ENCODE peak calls at places on chromosomes 1 and 21, in seven cellular contexts. A is esophagus squamous epithelium, F is GM12891, N is sigmoid colon, W is tibial nerve, E is testis, Z is GM12878. P is an unnamed sample.

GRCh38 chr1:155022136-155022926 is 11.2 kb downstream of the DCST2 start:
- DNase-seq in A (no peak), W (no peak), E (no peak), N (no peak), Z (no peak), F (no peak), P (no peak)

GRCh38 chr1:110529011-110529410 is 10.0 kb upstream of the KCNA10 start:
- DNase-seq in Z (no peak), E (no peak), N (no peak), F (no peak), A (no peak), W (no peak), P (no peak)

GRCh38 chr1:234629026-234629425 is 19.0 kb upstream of the IRF2BP2 start:
- DNase-seq in F (no peak), W (no peak), N (no peak), Z (no peak), A (no peak), E (no peak), P (no peak)

GRCh38 chr1:209790286-209791193 is 6.2 kb upstream of the C1orf74 start:
- DNase-seq in N (no peak), E (no peak), Z (no peak), A (no peak), W (no peak), F (no peak), P (no peak)

GRCh38 chr1:180643693-180644092 is 11.9 kb downstream of the XPR1 start:
- DNase-seq in E (peak), W (no peak), Z (no peak), A (no peak), N (no peak), F (no peak), P (no peak)

GRCh38 chr1:198876371-198876871 is 237.6 kb downstream of the PTPRC start:
- DNase-seq in W (no peak), N (no peak), Z (no peak), E (no peak), A (no peak), F (no peak), P (no peak)

GRCh38 chr1:221839794-221840395 is 98.0 kb upstream of the DUSP10 start:
- DNase-seq in W (no peak), F (no peak), A (no peak), N (peak), Z (peak), E (peak), P (peak)

GRCh38 chr1:244100691-244101453 is 49.8 kb downstream of the ZBTB18 start:
- DNase-seq in W (no peak), E (no peak), A (no peak), Z (no peak), N (no peak), F (no peak), P (no peak)

GRCh38 chr1:6004412-6005123 is 12.3 kb upstream of the NPHP4 start:
- DNase-seq in A (no peak), W (no peak), E (no peak), Z (no peak), N (peak), F (no peak), P (peak)

GRCh38 chr1:241485554-241485992 is 34.0 kb downstream of the FH start:
- DNase-seq in W (no peak), E (no peak), F (peak), A (no peak), N (no peak), Z (peak), P (no peak)

GRCh38 chr21:32337206-32337605 is 38.6 kb downstream of the MRAP start:
- DNase-seq in F (no peak), E (no peak), Z (no peak), N (no peak), W (no peak), A (no peak), P (no peak)

GRCh38 chr1:66778969-66779368 is 22.1 kb downstream of the INSL5 start:
- DNase-seq in Z (no peak), E (no peak), N (no peak), W (no peak), F (no peak), A (no peak), P (no peak)

GRCh38 chr1:206612129-206612876 is at the start of gene EIF2D:
- DNase-seq in F (peak), W (peak), E (peak), A (peak), N (peak), Z (peak), P (peak)

GRCh38 chr21:36725793-36726386 is 27.0 kb downstream of the SIM2 start:
- DNase-seq in N (peak), F (no peak), Z (no peak), E (no peak), A (no peak), W (no peak), P (peak)

GRCh38 chr21:36730291-36731281 is 31.7 kb downstream of the SIM2 start:
- DNase-seq in F (no peak), W (no peak), E (no peak), Z (no peak), N (no peak), A (no peak), P (no peak)

GRCh38 chr21:36729301-36729970 is 30.5 kb downstream of the SIM2 start:
- DNase-seq in E (no peak), W (no peak), Z (no peak), A (no peak), F (no peak), N (no peak), P (no peak)

GRCh38 chr21:36728371-36729111 is 29.6 kb downstream of the SIM2 start:
- DNase-seq in F (no peak), A (no peak), Z (no peak), E (no peak), W (no peak), N (peak), P (no peak)

DNA sequence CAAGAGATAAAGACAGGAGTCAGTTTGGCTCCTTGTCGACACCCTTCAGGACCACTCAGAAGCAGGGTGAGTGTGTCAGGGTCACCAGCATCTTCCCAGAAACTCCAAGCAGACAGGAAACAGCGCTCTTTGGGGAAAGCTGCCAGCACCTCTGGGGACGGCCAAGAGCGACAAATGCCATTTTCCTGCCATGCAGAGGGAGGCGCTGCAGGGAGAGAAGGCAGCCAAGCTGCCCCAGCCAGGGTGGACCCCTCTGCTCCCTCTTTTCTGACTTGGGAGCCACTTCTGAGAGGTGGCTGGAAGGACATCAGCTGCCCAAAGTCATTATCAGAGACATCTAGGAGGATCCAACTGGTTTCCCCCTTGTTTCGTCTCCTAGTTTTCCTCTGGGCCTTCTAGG is 29.0 kb downstream of the SIM2 start:
- DNase-seq in Z (no peak), N (peak), A (no peak), E (no peak), F (no peak), W (no peak), P (no peak)
- TF ChIP-seq POLR2A in Z (no peak), N (no peak), A (no peak), E (no peak), F (no peak), W (no peak), P (no peak)

GRCh38 chr1:225467193-225468020 is 39.6 kb upstream of the LBR start:
- DNase-seq in A (peak), F (peak), Z (peak), W (no peak), E (peak), N (peak), P (peak)
- TF ChIP-seq POLR2A in A (no peak), F (peak), Z (peak), W (no peak), E (no peak), N (peak), P (no peak)

GRCh38 chr1:14880456-14881316 is 272.9 kb upstream of the TMEM51 start:
- DNase-seq in E (no peak), A (no peak), Z (no peak), N (no peak), F (no peak), W (no peak), P (peak)
- TF ChIP-seq POLR2A in E (no peak), A (no peak), Z (no peak), N (no peak), F (no peak), W (no peak), P (no peak)

GRCh38 chr1:41919764-41920397 is 1.2 kb upstream of the HIVEP3 start:
- DNase-seq in Z (peak), A (no peak), F (peak), E (no peak), N (no peak), W (no peak), P (no peak)
- TF ChIP-seq POLR2A in Z (peak), A (no peak), F (peak), E (no peak), N (no peak), W (no peak), P (no peak)

DNA sequence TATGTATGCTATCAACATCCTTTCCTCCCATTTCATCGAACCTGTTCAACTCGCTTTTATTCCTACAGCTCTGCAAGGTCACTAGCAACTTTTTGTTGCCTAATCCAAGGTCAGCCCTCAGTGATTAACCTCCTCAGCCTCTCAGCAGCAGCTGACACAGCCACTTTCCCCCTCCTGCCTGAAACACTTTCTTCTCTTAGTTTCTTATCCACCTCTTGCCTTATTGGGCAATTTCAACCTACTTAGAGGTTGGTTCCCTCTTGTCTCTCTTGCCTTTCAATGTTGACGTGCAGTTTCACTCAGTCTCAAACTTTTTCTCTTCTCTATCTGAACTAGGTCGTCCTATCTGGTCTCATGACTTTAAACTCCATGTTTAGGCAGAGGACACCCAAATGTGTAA is 156.3 kb downstream of the C1orf94 start:
- DNase-seq in F (no peak), W (no peak), N (no peak), E (no peak), A (no peak), Z (peak), P (no peak)
- TF ChIP-seq POLR2A in F (no peak), W (no peak), N (no peak), E (no peak), A (no peak), Z (no peak), P (no peak)

GRCh38 chr1:145978860-145979745 is 14.6 kb downstream of the POLR3GL start:
- DNase-seq in E (peak), Z (peak), N (peak), F (no peak), A (peak), W (peak), P (peak)
- TF ChIP-seq POLR2A in E (peak), Z (no peak), N (no peak), F (no peak), A (no peak), W (peak), P (no peak)

GRCh38 chr1:153624965-153625611 is 2.2 kb downstream of the S100A13 start:
- DNase-seq in W (no peak), Z (no peak), N (peak), A (no peak), F (no peak), E (no peak), P (no peak)

GRCh38 chr1:153627797-153628626 is at the start of gene S100A1:
- DNase-seq in F (no peak), W (no peak), N (peak), Z (no peak), A (no peak), E (no peak), P (no peak)

GRCh38 chr1:153626477-153626928 is 802 bp downstream of the S100A13 start:
- DNase-seq in A (no peak), E (no peak), N (peak), F (no peak), Z (no peak), W (no peak), P (no peak)

GRCh38 chr1:153628638-153629342 is 556 bp downstream of the S100A1 start:
- DNase-seq in A (no peak), F (no peak), W (no peak), Z (no peak), N (no peak), E (no peak), P (no peak)

GRCh38 chr1:153626929-153627796 is at the start of gene S100A13:
- DNase-seq in A (no peak), E (peak), Z (no peak), W (peak), N (peak), F (peak), P (peak)
- TF ChIP-seq POLR2A in A (no peak), E (no peak), Z (peak), W (peak), N (no peak), F (no peak), P (no peak)

GRCh38 chr1:36160949-36161485 is 5.1 kb downstream of the MAP7D1 start:
- DNase-seq in N (peak), E (no peak), Z (no peak), A (no peak), F (no peak), W (peak), P (no peak)
- TF ChIP-seq POLR2A in N (no peak), E (no peak), Z (peak), A (no peak), F (peak), W (no peak), P (no peak)

P was measured in suprapubic skin.